ENCODE peak calls at places on chromosomes 4 and X, in six cellular contexts. One of them, this sample, is unnamed.

GRCh38 chr4:2728806-2729532 is 27.2 kb downstream of the TNIP2 start:
- DNase-seq in T1000: no peak
- DNase-seq in kidney epithelial cell: no peak
- DNase-seq in fibroblast of pulmonary artery: no peak
- DNase-seq in C1 segment of cervical spinal cord: no peak
- DNase-seq in DMS153: no peak
- DNase-seq in this sample: no peak

GRCh38 chr4:8882239-8882638 is 10.6 kb upstream of the HMX1 start:
- DNase-seq in T1000: no peak
- DNase-seq in fibroblast of pulmonary artery: no peak
- DNase-seq in kidney epithelial cell: no peak
- DNase-seq in DMS153: no peak
- DNase-seq in C1 segment of cervical spinal cord: no peak
- DNase-seq in this sample: no peak

GRCh38 chr4:30962949-30963348 is 242.8 kb downstream of the PCDH7 start:
- DNase-seq in kidney epithelial cell: no peak
- DNase-seq in C1 segment of cervical spinal cord: no peak
- DNase-seq in T1000: no peak
- DNase-seq in fibroblast of pulmonary artery: peak
- DNase-seq in DMS153: no peak
- DNase-seq in this sample: peak

GRCh38 chr4:130573742-130574141 is 1477.8 kb downstream of the C4orf33 start:
- DNase-seq in T1000: no peak
- DNase-seq in C1 segment of cervical spinal cord: no peak
- DNase-seq in fibroblast of pulmonary artery: no peak
- DNase-seq in kidney epithelial cell: no peak
- DNase-seq in DMS153: no peak
- DNase-seq in this sample: no peak

GRCh38 chr4:108700358-108700757 is 50.0 kb downstream of the OSTC start:
- DNase-seq in DMS153: no peak
- DNase-seq in T1000: peak
- DNase-seq in C1 segment of cervical spinal cord: no peak
- DNase-seq in kidney epithelial cell: no peak
- DNase-seq in fibroblast of pulmonary artery: peak
- DNase-seq in this sample: no peak

GRCh38 chr4:24736066-24736465 is 59.3 kb upstream of the SOD3 start:
- DNase-seq in fibroblast of pulmonary artery: peak
- DNase-seq in C1 segment of cervical spinal cord: no peak
- DNase-seq in kidney epithelial cell: no peak
- DNase-seq in DMS153: no peak
- DNase-seq in T1000: no peak
- DNase-seq in this sample: no peak

GRCh38 chrX:21948897-21949578 is 8.5 kb downstream of the SMS start:
- DNase-seq in kidney epithelial cell: no peak
- DNase-seq in C1 segment of cervical spinal cord: no peak
- DNase-seq in fibroblast of pulmonary artery: no peak
- DNase-seq in DMS153: no peak
- DNase-seq in T1000: no peak
- DNase-seq in this sample: no peak

GRCh38 chr4:6453688-6453990 is 18.8 kb downstream of the PPP2R2C start:
- DNase-seq in fibroblast of pulmonary artery: no peak
- DNase-seq in C1 segment of cervical spinal cord: no peak
- DNase-seq in T1000: no peak
- DNase-seq in kidney epithelial cell: no peak
- DNase-seq in DMS153: no peak
- DNase-seq in this sample: no peak

GRCh38 chrX:130378008-130378669 is 7.3 kb downstream of the GPR119 start:
- DNase-seq in fibroblast of pulmonary artery: no peak
- DNase-seq in C1 segment of cervical spinal cord: no peak
- DNase-seq in DMS153: peak
- DNase-seq in T1000: no peak
- DNase-seq in kidney epithelial cell: no peak
- DNase-seq in this sample: no peak

GRCh38 chr4:3443750-3444309 is 2.1 kb downstream of the HGFAC start:
- DNase-seq in kidney epithelial cell: no peak
- DNase-seq in C1 segment of cervical spinal cord: no peak
- DNase-seq in fibroblast of pulmonary artery: no peak
- DNase-seq in T1000: no peak
- DNase-seq in DMS153: no peak
- DNase-seq in this sample: no peak

GRCh38 chrX:9147631-9148189 is 113.8 kb upstream of the FAM9B start:
- DNase-seq in C1 segment of cervical spinal cord: no peak
- DNase-seq in kidney epithelial cell: no peak
- DNase-seq in fibroblast of pulmonary artery: no peak
- DNase-seq in T1000: no peak
- DNase-seq in DMS153: no peak
- DNase-seq in this sample: no peak

GRCh38 chr4:99404595-99405287 is 30.4 kb downstream of the ADH7 start:
- DNase-seq in DMS153: no peak
- DNase-seq in fibroblast of pulmonary artery: peak
- DNase-seq in kidney epithelial cell: peak
- DNase-seq in C1 segment of cervical spinal cord: no peak
- DNase-seq in T1000: peak
- DNase-seq in this sample: peak

GRCh38 chrX:153321381-153322105 is at the start of gene PNMA6F:
- DNase-seq in C1 segment of cervical spinal cord: no peak
- DNase-seq in T1000: no peak
- DNase-seq in kidney epithelial cell: no peak
- DNase-seq in DMS153: no peak
- DNase-seq in fibroblast of pulmonary artery: no peak
- DNase-seq in this sample: no peak

GRCh38 chrX:22134681-22135080 is 102.6 kb downstream of the PHEX start:
- DNase-seq in kidney epithelial cell: peak
- DNase-seq in C1 segment of cervical spinal cord: no peak
- DNase-seq in fibroblast of pulmonary artery: peak
- DNase-seq in DMS153: no peak
- DNase-seq in T1000: peak
- DNase-seq in this sample: no peak

GRCh38 chr4:22492987-22493386 is 22.9 kb downstream of the ADGRA3 start:
- DNase-seq in T1000: no peak
- DNase-seq in DMS153: no peak
- DNase-seq in fibroblast of pulmonary artery: no peak
- DNase-seq in C1 segment of cervical spinal cord: no peak
- DNase-seq in kidney epithelial cell: no peak
- DNase-seq in this sample: no peak

GRCh38 chr4:97998203-97998602 is 145.1 kb downstream of the STPG2 start:
- DNase-seq in kidney epithelial cell: no peak
- DNase-seq in T1000: no peak
- DNase-seq in C1 segment of cervical spinal cord: no peak
- DNase-seq in DMS153: no peak
- DNase-seq in fibroblast of pulmonary artery: no peak
- DNase-seq in this sample: peak

GRCh38 chr4:53322696-53323095 is 43.2 kb downstream of the SCFD2 start:
- DNase-seq in kidney epithelial cell: no peak
- DNase-seq in T1000: no peak
- DNase-seq in C1 segment of cervical spinal cord: no peak
- DNase-seq in fibroblast of pulmonary artery: no peak
- DNase-seq in DMS153: no peak
- DNase-seq in this sample: no peak

GRCh38 chr4:110197421-110198398 is 705 bp downstream of the ELOVL6 start:
- DNase-seq in T1000: peak
- DNase-seq in C1 segment of cervical spinal cord: peak
- DNase-seq in kidney epithelial cell: no peak
- DNase-seq in DMS153: peak
- DNase-seq in fibroblast of pulmonary artery: peak
- DNase-seq in this sample: no peak

GRCh38 chrX:130091976-130092522 is 18.2 kb downstream of the ELF4 start:
- DNase-seq in fibroblast of pulmonary artery: no peak
- DNase-seq in T1000: no peak
- DNase-seq in kidney epithelial cell: no peak
- DNase-seq in C1 segment of cervical spinal cord: no peak
- DNase-seq in DMS153: peak
- DNase-seq in this sample: no peak

GRCh38 chr4:108601096-108601495 is 19.3 kb upstream of the RPL34 start:
- DNase-seq in kidney epithelial cell: no peak
- DNase-seq in DMS153: no peak
- DNase-seq in C1 segment of cervical spinal cord: no peak
- DNase-seq in fibroblast of pulmonary artery: no peak
- DNase-seq in T1000: no peak
- DNase-seq in this sample: no peak

GRCh38 chr4:83855044-83855443 is 319.1 kb downstream of the GPAT3 start:
- DNase-seq in fibroblast of pulmonary artery: peak
- DNase-seq in C1 segment of cervical spinal cord: no peak
- DNase-seq in DMS153: no peak
- DNase-seq in T1000: peak
- DNase-seq in kidney epithelial cell: peak
- DNase-seq in this sample: peak

GRCh38 chr4:102610007-102610406 is 108.8 kb downstream of the NFKB1 start:
- DNase-seq in C1 segment of cervical spinal cord: no peak
- DNase-seq in kidney epithelial cell: no peak
- DNase-seq in fibroblast of pulmonary artery: peak
- DNase-seq in DMS153: no peak
- DNase-seq in T1000: no peak
- DNase-seq in this sample: no peak

GRCh38 chrX:1248381-1249061 is 20.1 kb upstream of the CSF2RA start:
- DNase-seq in kidney epithelial cell: no peak
- DNase-seq in DMS153: no peak
- DNase-seq in C1 segment of cervical spinal cord: no peak
- DNase-seq in T1000: no peak
- DNase-seq in fibroblast of pulmonary artery: no peak
- DNase-seq in this sample: no peak

GRCh38 chr4:95215991-95216605 is 332.7 kb downstream of the UNC5C start:
- DNase-seq in fibroblast of pulmonary artery: peak
- DNase-seq in kidney epithelial cell: no peak
- DNase-seq in C1 segment of cervical spinal cord: no peak
- DNase-seq in T1000: no peak
- DNase-seq in DMS153: no peak
- DNase-seq in this sample: no peak

GRCh38 chr4:186936496-186937375 is 213.1 kb upstream of the FAT1 start:
- DNase-seq in fibroblast of pulmonary artery: peak
- DNase-seq in C1 segment of cervical spinal cord: no peak
- DNase-seq in T1000: no peak
- DNase-seq in DMS153: peak
- DNase-seq in kidney epithelial cell: peak
- DNase-seq in this sample: peak

GRCh38 chrX:42934020-42934701 is 156.2 kb upstream of the PPP1R2C start:
- DNase-seq in fibroblast of pulmonary artery: no peak
- DNase-seq in kidney epithelial cell: no peak
- DNase-seq in C1 segment of cervical spinal cord: no peak
- DNase-seq in T1000: no peak
- DNase-seq in DMS153: no peak
- DNase-seq in this sample: no peak

GRCh38 chr4:103008875-103009729 is 10.4 kb downstream of the SLC9B1 start:
- DNase-seq in T1000: no peak
- DNase-seq in kidney epithelial cell: no peak
- DNase-seq in DMS153: peak
- DNase-seq in fibroblast of pulmonary artery: peak
- DNase-seq in C1 segment of cervical spinal cord: no peak
- DNase-seq in this sample: no peak